ENCODE peak calls at places on chromosome 2, in nine cellular contexts. Z, I, F, T, P, G, B, M and D are unnamed samples.

GRCh38 chr2:234564719-234565118 is 67.8 kb upstream of the ARL4C start:
- DNase-seq in B (no peak), M (no peak), F (no peak), P (peak; percentile 75), G (no peak), Z (no peak), T (no peak), I (no peak), D (peak; percentile 80)

GRCh38 chr2:34031097-34031496 is 432.0 kb upstream of the FAM98A start:
- DNase-seq in T (no peak), F (no peak), Z (no peak), I (no peak), G (no peak), P (no peak), B (no peak), M (no peak), D (no peak)

GRCh38 chr2:25714740-25715139 is 41.4 kb upstream of the DTNB start:
- DNase-seq in M (no peak), B (no peak), F (no peak), G (no peak), Z (no peak), T (peak; percentile 31), I (no peak), P (peak; percentile 26), D (peak; percentile 16)

GRCh38 chr2:118310016-118310877 is 222.0 kb downstream of the INSIG2 start:
- DNase-seq in P (peak; percentile 74), M (peak; percentile 63), I (no peak), B (peak; percentile 42), Z (peak; percentile 44), F (no peak), T (no peak), G (peak; percentile 34), D (peak; percentile 8)

GRCh38 chr2:217463402-217464075 is 539.3 kb downstream of the TNS1 start:
- DNase-seq in T (no peak), P (no peak), I (no peak), G (no peak), Z (no peak), F (no peak), B (no peak), M (no peak), D (no peak)

GRCh38 chr2:38274286-38275276 is 102.5 kb downstream of the ATL2 start:
- DNase-seq in I (no peak), P (peak; percentile 82), T (peak; percentile 89), B (no peak), Z (no peak), G (peak; percentile 55), F (no peak), M (no peak), D (peak; percentile 87)

GRCh38 chr2:196967126-196967525 is 40.6 kb upstream of the PGAP1 start:
- DNase-seq in G (no peak), F (no peak), I (no peak), T (no peak), B (no peak), M (no peak), Z (no peak), P (peak; percentile 39), D (peak; percentile 53)

GRCh38 chr2:189517847-189518535 is 62.6 kb downstream of the SLC40A1 start:
- DNase-seq in T (peak; percentile 29), I (no peak), B (no peak), G (no peak), M (no peak), Z (no peak), P (peak; percentile 11), F (no peak), D (peak; percentile 73)

GRCh38 chr2:144217853-144218633 is 301.9 kb downstream of the ZEB2 start:
- DNase-seq in T (no peak), F (no peak), I (no peak), G (no peak), B (no peak), P (peak; percentile 29), Z (no peak), M (no peak), D (peak; percentile 35)

GRCh38 chr2:74573747-74574562 is 19.4 kb downstream of the DOK1 start:
- DNase-seq in I (no peak), B (no peak), M (no peak), G (peak; percentile 11), P (peak; percentile 51), T (peak; percentile 83), F (no peak), Z (no peak), D (peak; percentile 72)

GRCh38 chr2:156321243-156321904 is 11.1 kb downstream of the NR4A2 start:
- DNase-seq in M (peak; percentile 69), T (no peak), B (no peak), Z (peak; percentile 30), G (no peak), P (peak; percentile 20), F (no peak), I (no peak), D (no peak)

GRCh38 chr2:232587527-232587926 is 37.0 kb downstream of the EIF4E2 start:
- DNase-seq in M (no peak), F (no peak), Z (no peak), I (no peak), B (no peak), G (no peak), T (no peak), P (no peak), D (no peak)

GRCh38 chr2:112640800-112641675 is 4.7 kb upstream of the SLC20A1 start:
- DNase-seq in T (peak; percentile 46), I (no peak), M (no peak), P (peak; percentile 88), F (no peak), G (no peak), B (no peak), Z (peak; percentile 46), D (peak; percentile 96)

GRCh38 chr2:186544255-186544675 is 45.6 kb upstream of the ITGAV start:
- DNase-seq in Z (no peak), T (no peak), B (no peak), G (no peak), F (no peak), I (no peak), M (no peak), P (peak; percentile 63), D (peak; percentile 93)

GRCh38 chr2:172927381-172928357 is 148.0 kb upstream of the MAP3K20 start:
- DNase-seq in I (peak; percentile 76), P (peak; percentile 24), F (no peak), T (no peak), B (no peak), M (no peak), G (no peak), Z (peak; percentile 49), D (peak; percentile 88)

GRCh38 chr2:50591642-50592041 is 440.3 kb downstream of the NRXN1 start:
- DNase-seq in B (no peak), M (peak; percentile 69), I (no peak), Z (peak; percentile 68), T (no peak), G (peak; percentile 73), F (no peak), P (no peak), D (no peak)